ENCODE peak calls at places on chromosome 1, in six cellular contexts. K is upper lobe of left lung, G is GM23338, S is hepatocyte, C is sigmoid colon, U is AG04450. A is an unnamed sample.

GRCh38 chr1:229920683-229921082 is 146.4 kb upstream of the GALNT2 start:
- DNase-seq in S (no peak), G (no peak), K (no peak), U (no peak), C (no peak), A (no peak)

GRCh38 chr1:182084487-182085316 is 23.2 kb upstream of the ZNF648 start:
- DNase-seq in K (no peak), C (peak; percentile 93), U (no peak), S (peak; percentile 93), G (peak; percentile 94), A (peak; percentile 79)

GRCh38 chr1:150549496-150550221 is 451 bp downstream of the ADAMTSL4 start:
- DNase-seq in K (no peak), S (peak; percentile 8), G (peak; percentile 75), U (no peak), C (peak; percentile 83), A (no peak)

GRCh38 chr1:183543619-183544204 is 46.5 kb downstream of the NCF2 start:
- DNase-seq in U (peak; percentile 26), G (peak; percentile 75), K (no peak), S (peak; percentile 74), C (no peak), A (peak; percentile 75)

GRCh38 chr1:212481438-212481767 is 48.7 kb downstream of the NENF start:
- DNase-seq in K (no peak), G (no peak), C (no peak), U (no peak), S (no peak), A (no peak)

GRCh38 chr1:167935252-167936067 is 1.0 kb upstream of the DCAF6 start:
- DNase-seq in G (peak; percentile 56), K (no peak), U (no peak), S (peak; percentile 53), C (peak; percentile 65), A (peak; percentile 65)

GRCh38 chr1:233721003-233721595 is 107.2 kb downstream of the KCNK1 start:
- DNase-seq in G (peak; percentile 37), K (no peak), C (no peak), U (no peak), S (peak; percentile 14), A (no peak)

GRCh38 chr1:207698822-207699483 is 52.9 kb upstream of the CD46 start:
- DNase-seq in S (peak; percentile 80), K (no peak), C (no peak), G (peak; percentile 85), U (peak; percentile 7), A (peak; percentile 74)

GRCh38 chr1:40633563-40634376 is 31.7 kb downstream of the RIMS3 start:
- DNase-seq in S (peak; percentile 21), G (no peak), U (no peak), C (peak; percentile 74), K (no peak), A (no peak)

GRCh38 chr1:64851664-64852063 is 106.8 kb downstream of the RAVER2 start:
- DNase-seq in S (no peak), K (no peak), G (no peak), U (no peak), C (no peak), A (no peak)

GRCh38 chr1:110877364-110877763 is 4.4 kb downstream of the CD53 start:
- DNase-seq in G (no peak), S (no peak), K (no peak), C (no peak), U (no peak), A (no peak)
- H3K4me3 ChIP-seq in G (no peak overlapping the region), S (no peak overlapping the region), K (no peak overlapping the region), C (no peak overlapping the region), U (no peak overlapping the region), A (no peak overlapping the region)

GRCh38 chr1:32758795-32759430 is 56.3 kb upstream of the SYNC start:
- DNase-seq in G (no peak), C (no peak), U (no peak), K (no peak), S (peak; percentile 10), A (no peak)

GRCh38 chr1:32761253-32761877 is 55.8 kb downstream of the YARS1 start:
- DNase-seq in S (peak; percentile 63), U (no peak), G (peak; percentile 85), C (no peak), K (no peak), A (peak; percentile 35)

GRCh38 chr1:32758177-32758794 is 55.7 kb upstream of the SYNC start:
- DNase-seq in G (no peak), U (no peak), K (no peak), S (no peak), C (no peak), A (no peak)

GRCh38 chr1:32759521-32759980 is 57.0 kb upstream of the SYNC start:
- DNase-seq in C (no peak), S (peak; percentile 77), U (no peak), G (peak; percentile 75), K (no peak), A (no peak)

GRCh38 chr1:32759997-32760623 is 57.0 kb downstream of the YARS1 start:
- DNase-seq in K (peak; percentile 94), G (peak; percentile 98), U (no peak), C (no peak), S (peak; percentile 98), A (no peak)
- H3K27ac ChIP-seq in K (peak overlapping the region; percentile 86), G (peak overlapping the region; percentile 100), U (no peak overlapping the region), C (peak overlapping the region; percentile 80), S (peak overlapping the region; percentile 97), A (no peak overlapping the region)

GRCh38 chr1:16961297-16962124 is 18.9 kb downstream of the MFAP2 start:
- DNase-seq in K (no peak), G (no peak), U (no peak), C (no peak), S (no peak), A (no peak)
- H3K4me3 ChIP-seq in K (peak overlapping the region; percentile 58), G (peak overlapping the region; percentile 46), U (peak overlapping the region; percentile 40), C (peak overlapping the region; percentile 41), S (no peak overlapping the region), A (peak overlapping the region; percentile 43)

GRCh38 chr1:56123421-56123820 is 455.9 kb downstream of the PLPP3 start:
- DNase-seq in S (no peak), K (no peak), G (no peak), C (no peak), U (no peak), A (no peak)
- H3K27ac ChIP-seq in S (no peak overlapping the region), K (no peak overlapping the region), G (no peak overlapping the region), C (no peak overlapping the region), U (no peak overlapping the region), A (no peak overlapping the region)

GRCh38 chr1:177476706-177477105 is 305.9 kb downstream of the BRINP2 start:
- DNase-seq in C (no peak), U (no peak), S (no peak), G (no peak), K (no peak), A (no peak)

GRCh38 chr1:177479600-177479999 is 308.8 kb downstream of the BRINP2 start:
- DNase-seq in K (no peak), U (no peak), G (no peak), S (no peak), C (no peak), A (no peak)
- H3K4me3 ChIP-seq in K (no peak overlapping the region), U (no peak overlapping the region), G (no peak overlapping the region), S (no peak overlapping the region), C (no peak overlapping the region), A (no peak overlapping the region)

DNA sequence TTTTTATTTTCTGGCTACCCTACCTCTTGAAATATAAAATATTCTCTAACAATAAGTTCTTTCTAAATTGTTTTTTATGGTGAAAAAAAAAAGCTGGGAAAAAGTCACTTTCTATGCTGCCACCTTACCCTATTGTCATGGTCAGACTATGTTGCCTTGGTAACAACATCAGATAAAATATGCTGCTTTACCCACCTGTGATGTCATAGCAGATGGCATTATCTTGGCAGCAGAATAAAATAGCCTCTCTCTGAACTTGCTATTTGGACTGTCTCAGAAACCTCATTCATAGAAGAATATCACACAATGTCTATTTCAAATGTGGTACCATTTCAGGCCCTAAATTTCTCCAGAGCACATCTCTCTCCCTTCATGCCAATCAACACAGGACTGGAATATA is 69.6 kb upstream of the SGIP1 start:
- DNase-seq in G (no peak), K (no peak), U (no peak), S (no peak), C (no peak), A (no peak)
- H3K27ac ChIP-seq in G (no peak overlapping the region), K (no peak overlapping the region), U (peak overlapping the region; percentile 94), S (no peak overlapping the region), C (no peak overlapping the region), A (no peak overlapping the region)

GRCh38 chr1:26412180-26412840 is 1.7 kb downstream of the LIN28A start:
- DNase-seq in U (no peak), C (no peak), G (peak; percentile 97), K (no peak), S (no peak), A (peak; percentile 39)
- H3K4me3 ChIP-seq in U (no peak overlapping the region), C (no peak overlapping the region), G (peak overlapping the region; percentile 96), K (no peak overlapping the region), S (no peak overlapping the region), A (no peak overlapping the region)

A was measured in A673.